ENCODE peak calls at places on chromosomes 2 and 18, in four cellular contexts. P, R, M and G are unnamed samples.

GRCh38 chr18:71249791-71250190 is 960.9 kb downstream of the SOCS6 start:
- DNase-seq in M (no peak), R (no peak), P (no peak), G (no peak)

GRCh38 chr2:134079373-134079772 is 174.5 kb upstream of the MGAT5 start:
- DNase-seq in M (no peak), P (no peak), R (no peak), G (no peak)

GRCh38 chr18:35497006-35497333 is 790 bp downstream of the INO80C start:
- DNase-seq in R (peak), M (no peak), P (no peak), G (no peak)

GRCh38 chr2:234919711-234920110 is 32.1 kb upstream of the SH3BP4 start:
- DNase-seq in P (no peak), R (no peak), M (no peak), G (no peak)

GRCh38 chr2:19577668-19578067 is 219.2 kb upstream of the OSR1 start:
- DNase-seq in M (no peak), P (no peak), R (no peak), G (no peak)

GRCh38 chr2:173550143-173550542 is 195.5 kb downstream of the CDCA7 start:
- DNase-seq in P (no peak), M (peak), R (no peak), G (no peak)

GRCh38 chr18:12768622-12769021 is 65.8 kb downstream of the PSMG2 start:
- DNase-seq in P (no peak), M (no peak), R (no peak), G (no peak)

GRCh38 chr2:88627856-88628568 is 748 bp upstream of the EIF2AK3 start:
- DNase-seq in M (peak), R (peak), P (peak), G (peak)

GRCh38 chr18:3110034-3110752 is 97.2 kb upstream of the LPIN2 start:
- DNase-seq in P (no peak), M (no peak), R (no peak), G (no peak)

GRCh38 chr2:40087434-40087833 is 308.4 kb upstream of the THUMPD2 start:
- DNase-seq in M (no peak), R (no peak), P (no peak), G (no peak)

DNA sequence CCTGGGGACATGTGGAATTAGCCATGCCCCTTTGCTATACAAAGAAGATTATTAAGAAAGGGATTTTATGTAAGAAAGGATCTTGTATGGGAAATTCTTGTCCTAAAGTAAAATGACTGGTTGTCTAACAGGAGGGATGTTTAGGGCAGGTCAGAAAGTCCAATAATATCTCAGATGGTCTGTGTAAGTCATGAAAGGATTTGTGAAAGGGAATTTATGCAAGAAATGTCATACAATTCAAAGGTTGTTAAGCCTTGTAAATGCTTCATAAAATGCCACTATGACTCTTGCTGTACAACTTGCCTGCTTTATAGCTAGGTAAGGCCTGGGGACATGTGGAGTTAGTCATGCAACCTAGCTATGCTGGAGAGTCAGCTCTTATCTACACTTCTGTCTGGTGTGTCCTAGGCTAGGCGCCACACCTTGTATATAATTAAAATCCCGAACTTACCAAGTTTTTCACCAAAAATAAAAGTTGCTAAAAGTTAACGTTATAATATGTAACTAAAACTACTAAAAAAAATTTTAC is 36.9 kb upstream of the VWA3B start:
- DNase-seq in M (no peak), R (no peak), P (no peak), G (no peak)
- H3K27ac ChIP-seq in M (no peak), R (no peak), P (no peak), G (no peak)

DNA sequence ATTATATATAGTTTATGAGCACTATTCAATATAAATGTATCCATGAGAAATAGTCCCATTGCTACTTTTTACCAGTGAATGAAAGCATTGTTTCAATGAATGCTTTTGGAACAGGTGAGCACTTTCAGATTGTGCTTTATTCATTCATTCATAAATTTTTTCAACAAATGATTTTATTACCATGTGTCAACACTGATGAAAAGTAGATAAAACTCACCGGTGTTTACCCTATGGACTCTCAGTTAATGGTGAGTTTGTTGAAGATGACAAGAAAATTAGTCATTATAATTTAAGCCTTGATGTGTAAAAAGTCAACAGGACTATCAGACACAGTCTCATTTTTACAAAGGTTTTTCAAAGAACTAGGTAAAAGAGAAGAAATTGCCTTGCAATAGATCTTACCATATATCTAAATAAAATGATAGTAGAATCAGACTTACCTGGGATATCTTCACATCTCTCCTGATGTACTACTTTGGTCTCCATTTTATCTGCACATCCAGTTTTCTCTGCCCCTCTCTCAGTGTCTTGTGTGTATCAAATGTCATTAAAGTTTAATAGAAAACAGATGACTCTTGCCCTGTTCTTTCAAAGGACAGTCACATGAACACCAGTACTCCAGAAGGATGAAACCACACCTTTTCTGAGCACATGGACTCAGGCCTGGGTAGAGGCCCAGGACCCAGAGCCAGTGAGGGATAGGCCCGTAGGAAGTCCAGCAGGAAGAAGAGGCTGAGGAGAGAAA is 325.4 kb upstream of the RND3 start:
- DNase-seq in M (no peak), P (no peak), R (no peak), G (no peak)
- TF ChIP-seq POLR2A in M (no peak), P (no peak), R (no peak), G (no peak)

DNA sequence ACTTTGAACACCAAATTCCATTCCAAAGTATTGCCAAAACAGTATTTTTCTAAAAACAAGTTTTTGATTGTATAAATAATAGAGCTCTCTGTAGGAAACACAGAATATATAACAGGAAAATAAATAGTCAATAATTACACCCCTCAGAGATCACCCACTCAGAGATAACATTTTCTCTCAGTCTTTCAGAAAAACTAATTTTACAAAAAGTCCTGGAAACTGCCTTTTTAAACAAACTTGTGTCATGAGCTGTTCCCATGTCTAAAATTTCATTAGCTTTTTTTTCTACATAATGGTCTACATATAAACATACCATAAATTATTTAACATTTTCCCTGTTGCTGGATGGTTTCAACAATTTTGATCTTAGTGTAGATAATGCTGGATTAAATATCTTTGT is 1.2 kb upstream of the WDSUB1 start:
- DNase-seq in R (no peak), P (no peak), M (no peak), G (no peak)
- H3K27ac ChIP-seq in R (peak), P (peak), M (no peak), G (peak)

DNA sequence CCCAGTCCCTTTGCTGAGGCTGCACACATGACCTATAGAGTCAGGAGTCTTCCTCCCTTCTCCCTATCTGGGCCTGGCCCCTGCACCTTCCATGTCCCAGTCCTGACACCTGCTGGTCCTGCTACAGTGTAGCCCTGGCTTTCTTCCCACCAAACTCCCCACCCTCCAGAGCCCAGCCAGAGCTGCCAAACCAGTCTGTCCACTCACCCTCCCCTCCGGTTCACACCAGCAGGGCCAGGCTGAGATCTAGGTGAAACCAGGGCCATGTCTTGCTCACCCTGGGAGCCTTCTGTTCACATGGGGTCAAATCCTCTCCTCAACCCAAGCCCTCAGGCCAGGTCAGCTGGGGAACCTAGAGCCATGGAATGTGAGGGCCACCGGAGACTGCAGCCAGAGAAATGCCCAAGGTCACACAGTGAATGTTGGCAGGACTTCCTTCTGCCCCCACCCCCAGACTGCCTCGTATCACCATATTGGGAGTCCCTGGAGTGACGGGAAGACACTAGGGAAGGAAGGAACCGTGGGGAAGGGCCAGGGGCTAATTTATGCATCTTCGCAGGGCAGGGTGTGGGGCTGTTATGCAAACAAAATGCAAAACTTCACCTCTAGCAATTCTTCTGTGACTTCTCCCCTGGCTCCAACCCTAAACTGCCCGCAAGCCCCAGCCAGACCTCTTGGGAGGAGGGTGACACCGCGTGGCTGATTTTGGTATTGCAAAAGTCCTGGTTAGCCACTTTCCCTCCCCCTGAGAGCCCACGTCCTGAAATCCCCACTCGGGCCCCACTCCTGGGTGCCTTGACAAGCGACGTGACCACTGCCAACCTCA is 14.6 kb downstream of the TNS1 start:
- DNase-seq in M (peak), P (peak), R (peak), G (peak)
- TF ChIP-seq POLR2A in M (no peak), P (no peak), R (no peak), G (no peak)

GRCh38 chr18:69401475-69402218 is 959 bp downstream of the DOK6 start:
- DNase-seq in R (no peak), P (no peak), M (peak), G (no peak)
- H3K27ac ChIP-seq in R (peak), P (peak), M (no peak), G (no peak)

DNA sequence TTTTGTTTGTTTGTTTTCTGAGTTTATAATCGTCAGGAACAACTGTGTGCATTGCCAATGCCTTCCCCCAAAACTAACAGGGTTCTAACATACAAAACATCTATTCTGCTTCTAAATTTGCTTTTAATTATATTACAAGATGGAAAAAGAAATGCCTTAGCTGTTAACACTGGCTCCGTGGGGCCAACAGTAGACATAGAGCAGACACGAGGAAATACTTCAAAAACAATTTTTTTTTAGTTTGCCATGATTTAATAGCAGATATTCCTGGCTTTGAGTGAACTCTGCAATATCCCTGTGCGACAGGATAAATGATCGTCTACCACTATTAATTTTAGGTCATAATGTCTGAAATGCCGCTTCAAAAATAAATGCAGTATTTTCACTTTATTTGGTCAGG is 153.3 kb upstream of the HNRNPA3 start:
- DNase-seq in R (no peak), M (no peak), P (no peak), G (no peak)
- TF ChIP-seq POLR2A in R (no peak), M (no peak), P (no peak), G (no peak)